ENCODE peak calls at places on chromosomes 12 and 14, in four cellular contexts. M is mucosa of gallbladder, P is activated T-cell treated with anti-CD3 and anti-CD28 coated beads for 24 hours, W is Calu3. X is an unnamed sample.

GRCh38 chr12:27785882-27786570 is 6.0 kb upstream of the MANSC4 start:
- DNase-seq in M (no peak), P (no peak), W (no peak), X (no peak)

GRCh38 chr12:104319918-104320626 is 16.5 kb downstream of the EID3 start:
- DNase-seq in P (no peak), M (no peak), W (no peak), X (no peak)

GRCh38 chr12:27104546-27104945 is 22.2 kb upstream of the C12orf71 start:
- DNase-seq in P (no peak), W (no peak), M (no peak), X (no peak)

GRCh38 chr14:101885254-101885576 is 79.2 kb upstream of the DYNC1H1 start:
- DNase-seq in W (no peak), P (no peak), M (no peak), X (no peak)

GRCh38 chr14:106460916-106461315 is 934.5 kb downstream of the TMEM121 start:
- DNase-seq in P (no peak), M (no peak), W (no peak), X (no peak)

GRCh38 chr12:125259525-125259924 is 194.3 kb downstream of the AACS start:
- DNase-seq in W (no peak), M (no peak), P (no peak), X (no peak)

GRCh38 chr12:26789731-26790644 is 43.0 kb downstream of the ITPR2 start:
- DNase-seq in W (no peak), P (no peak), M (no peak), X (no peak)

GRCh38 chr12:21439347-21439746 is 1.9 kb downstream of the PYROXD1 start:
- DNase-seq in M (no peak), W (no peak), P (no peak), X (no peak)

GRCh38 chr12:131203666-131204415 is 250.1 kb downstream of the ADGRD1 start:
- DNase-seq in M (no peak), W (no peak), P (no peak), X (no peak)

GRCh38 chr14:94681300-94682060 is 69.3 kb downstream of the SERPINA3 start:
- DNase-seq in P (no peak), M (peak), W (peak), X (no peak)

GRCh38 chr14:101358320-101358569 is 203.1 kb upstream of the DIO3 start:
- DNase-seq in M (no peak), W (no peak), P (no peak), X (no peak)

GRCh38 chr12:131894981-131895639 is 688 bp downstream of the ULK1 start:
- DNase-seq in M (no peak), P (peak), W (no peak), X (no peak)

GRCh38 chr12:104485651-104486341 is 29.0 kb downstream of the CHST11 start:
- DNase-seq in M (no peak), W (no peak), P (peak), X (peak)

GRCh38 chr12:46494424-46494823 is 121.9 kb upstream of the SLC38A2 start:
- DNase-seq in W (no peak), M (no peak), P (no peak), X (no peak)

GRCh38 chr14:88078525-88078924 is 73.6 kb downstream of the GPR65 start:
- DNase-seq in W (no peak), P (no peak), M (no peak), X (no peak)

GRCh38 chr12:67698711-67699603 is 50.4 kb downstream of the DYRK2 start:
- DNase-seq in P (peak), M (no peak), W (no peak), X (peak)

GRCh38 chr14:29576997-29577396 is 350.6 kb downstream of the PRKD1 start:
- DNase-seq in P (no peak), W (no peak), M (no peak), X (no peak)

GRCh38 chr12:120652671-120653435 is 12.4 kb downstream of the CABP1 start:
- DNase-seq in P (no peak), M (no peak), W (no peak), X (no peak)

GRCh38 chr14:55705651-55706340 is 125.8 kb downstream of the KTN1 start:
- DNase-seq in M (no peak), W (no peak), P (no peak), X (no peak)

GRCh38 chr12:34390171-34390841 is 368.0 kb downstream of the ALG10 start:
- DNase-seq in M (no peak), W (no peak), P (no peak), X (no peak)

GRCh38 chr12:50241178-50241577 is 42.1 kb downstream of the LIMA1 start:
- DNase-seq in P (no peak), W (no peak), M (no peak), X (no peak)

GRCh38 chr12:72264548-72265175 is 7.5 kb upstream of the TRHDE start:
- DNase-seq in W (no peak), M (no peak), P (no peak), X (no peak)

GRCh38 chr12:124087251-124088141 is 114.5 kb downstream of the ZNF664 start:
- DNase-seq in P (no peak), W (no peak), M (no peak), X (no peak)

GRCh38 chr12:111056618-111057521 is 136.5 kb upstream of the MYL2 start:
- DNase-seq in W (no peak), P (peak), M (no peak), X (peak)

X was measured in activated T-helper 2 cell treated with anti-CD3 and anti-CD28 coated beads, Interferon-gamma antibody, Interleukin-2, Interleukin-4, amounts not matched to agents 10 μg/mL and 5 μg/mL and 100 μg/mL, durations not matched to agents 14 hours and 24 hours and 36 hours.